ENCODE peak calls at places on chromosomes 4 and X, in four cellular contexts. One of them, this sample, is unnamed.

GRCh38 chr4:168722391-168722790 is 225.5 kb downstream of the PALLD start:
- DNase-seq in GM12878: no peak
- DNase-seq in esophagus muscularis mucosa: no peak
- DNase-seq in hepatocyte: no peak
- DNase-seq in this sample: no peak

GRCh38 chr4:2535386-2536192 is 858 bp upstream of the FAM193A start:
- DNase-seq in hepatocyte: peak; percentile 63
- DNase-seq in GM12878: no peak
- DNase-seq in esophagus muscularis mucosa: no peak
- DNase-seq in this sample: no peak

GRCh38 chr4:74284074-74284473 is 24.2 kb upstream of the EPGN start:
- DNase-seq in GM12878: no peak
- DNase-seq in esophagus muscularis mucosa: no peak
- DNase-seq in hepatocyte: no peak
- DNase-seq in this sample: no peak

GRCh38 chrX:73448379-73448778 is 1.5 kb downstream of the CDX4 start:
- DNase-seq in hepatocyte: no peak
- DNase-seq in GM12878: no peak
- DNase-seq in esophagus muscularis mucosa: no peak
- DNase-seq in this sample: no peak

GRCh38 chr4:150771374-150771773 is 189.4 kb downstream of the MAB21L2 start:
- DNase-seq in GM12878: no peak
- DNase-seq in esophagus muscularis mucosa: no peak
- DNase-seq in hepatocyte: no peak
- DNase-seq in this sample: no peak

GRCh38 chr4:76256032-76256431 is 4.5 kb downstream of the FAM47E start:
- DNase-seq in esophagus muscularis mucosa: no peak
- DNase-seq in hepatocyte: no peak
- DNase-seq in GM12878: no peak
- DNase-seq in this sample: no peak

GRCh38 chrX:39577976-39578962 is 519.5 kb downstream of the BCOR start:
- DNase-seq in esophagus muscularis mucosa: no peak
- DNase-seq in GM12878: peak; percentile 68
- DNase-seq in hepatocyte: no peak
- DNase-seq in this sample: no peak

GRCh38 chr4:2469192-2469984 is 482 bp downstream of the RNF4 start:
- DNase-seq in esophagus muscularis mucosa: no peak
- DNase-seq in GM12878: no peak
- DNase-seq in hepatocyte: peak; percentile 66
- DNase-seq in this sample: no peak

GRCh38 chr4:108360857-108361820 is 192.4 kb upstream of the LEF1 start:
- DNase-seq in esophagus muscularis mucosa: peak; percentile 80
- DNase-seq in hepatocyte: peak; percentile 40
- DNase-seq in GM12878: no peak
- DNase-seq in this sample: no peak

GRCh38 chrX:45669715-45670360 is 469.2 kb upstream of the DIPK2B start:
- DNase-seq in esophagus muscularis mucosa: no peak
- DNase-seq in GM12878: no peak
- DNase-seq in hepatocyte: no peak
- DNase-seq in this sample: no peak

GRCh38 chr4:40607224-40607623 is 22.4 kb downstream of the RBM47 start:
- DNase-seq in GM12878: no peak
- DNase-seq in esophagus muscularis mucosa: no peak
- DNase-seq in hepatocyte: no peak
- DNase-seq in this sample: no peak

GRCh38 chr4:67929447-67929846 is 33.8 kb downstream of the TMPRSS11A start:
- DNase-seq in esophagus muscularis mucosa: no peak
- DNase-seq in hepatocyte: no peak
- DNase-seq in GM12878: no peak
- DNase-seq in this sample: peak; percentile 89

GRCh38 chr4:15729910-15730533 is 27.2 kb downstream of the BST1 start:
- DNase-seq in GM12878: peak; percentile 2
- DNase-seq in esophagus muscularis mucosa: no peak
- DNase-seq in hepatocyte: peak; percentile 63
- DNase-seq in this sample: no peak

GRCh38 chr4:37641352-37641751 is 44.8 kb downstream of the RELL1 start:
- DNase-seq in esophagus muscularis mucosa: no peak
- DNase-seq in GM12878: no peak
- DNase-seq in hepatocyte: no peak
- DNase-seq in this sample: no peak

GRCh38 chrX:151359931-151360871 is 36.8 kb upstream of the VMA21 start:
- DNase-seq in GM12878: no peak
- DNase-seq in esophagus muscularis mucosa: no peak
- DNase-seq in hepatocyte: peak; percentile 40
- DNase-seq in this sample: no peak

GRCh38 chr4:1241936-1242505 is 6.9 kb downstream of the CTBP1 start:
- DNase-seq in GM12878: no peak
- DNase-seq in hepatocyte: peak; percentile 4
- DNase-seq in esophagus muscularis mucosa: no peak
- DNase-seq in this sample: no peak

GRCh38 chr4:24105183-24106039 is 215.6 kb upstream of the PPARGC1A start:
- DNase-seq in esophagus muscularis mucosa: no peak
- DNase-seq in GM12878: no peak
- DNase-seq in hepatocyte: peak; percentile 28
- DNase-seq in this sample: no peak

GRCh38 chrX:50812995-50813842 is 775 bp downstream of the SHROOM4 start:
- DNase-seq in GM12878: no peak
- DNase-seq in hepatocyte: peak; percentile 52
- DNase-seq in esophagus muscularis mucosa: no peak
- DNase-seq in this sample: no peak

DNA sequence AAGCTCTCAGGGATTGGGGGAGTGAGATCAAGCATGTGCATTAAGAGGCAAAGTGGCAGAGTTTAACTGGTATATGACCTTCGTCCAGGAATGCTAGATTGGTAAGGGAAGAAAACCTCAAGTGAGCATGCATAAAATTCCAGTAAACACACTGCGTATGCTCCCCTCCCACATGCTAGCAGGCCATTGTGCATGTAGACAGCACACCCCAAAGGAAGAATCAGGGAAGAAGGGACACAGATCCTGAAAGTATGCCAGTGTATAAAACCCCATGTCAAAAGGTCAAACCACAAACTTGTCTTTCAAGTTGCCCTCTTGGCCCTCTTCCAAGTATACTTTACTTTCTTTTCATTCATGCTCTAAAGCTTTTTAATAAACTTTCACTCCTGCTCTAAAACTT is 405.2 kb upstream of the CNKSR2 start:
- DNase-seq in hepatocyte: no peak
- DNase-seq in esophagus muscularis mucosa: no peak
- DNase-seq in GM12878: no peak
- DNase-seq in this sample: peak; percentile 12
- H3K27ac ChIP-seq in hepatocyte: no peak overlapping the region
- H3K27ac ChIP-seq in esophagus muscularis mucosa: no peak overlapping the region
- H3K27ac ChIP-seq in GM12878: no peak overlapping the region
- H3K27ac ChIP-seq in this sample: no peak overlapping the region

GRCh38 chrX:17375631-17376380 is 806 bp downstream of the NHS start:
- DNase-seq in esophagus muscularis mucosa: no peak
- DNase-seq in hepatocyte: peak; percentile 46
- DNase-seq in GM12878: no peak
- DNase-seq in this sample: no peak
- H3K27ac ChIP-seq in esophagus muscularis mucosa: peak overlapping the region; percentile 79
- H3K27ac ChIP-seq in hepatocyte: no peak overlapping the region
- H3K27ac ChIP-seq in GM12878: no peak overlapping the region
- H3K27ac ChIP-seq in this sample: peak overlapping the region; percentile 65

GRCh38 chrX:101483705-101484104 is 1.6 kb upstream of the ARMCX4 start:
- DNase-seq in esophagus muscularis mucosa: no peak
- DNase-seq in hepatocyte: no peak
- DNase-seq in GM12878: no peak
- DNase-seq in this sample: no peak

GRCh38 chrX:101482296-101482695 is 3.0 kb upstream of the ARMCX4 start:
- DNase-seq in hepatocyte: no peak
- DNase-seq in esophagus muscularis mucosa: no peak
- DNase-seq in GM12878: no peak
- DNase-seq in this sample: no peak

GRCh38 chrX:101488796-101489195 is 3.5 kb downstream of the ARMCX4 start:
- DNase-seq in hepatocyte: no peak
- DNase-seq in GM12878: no peak
- DNase-seq in esophagus muscularis mucosa: no peak
- DNase-seq in this sample: no peak

GRCh38 chrX:101485212-101486064 is at the start of gene ARMCX4:
- DNase-seq in hepatocyte: peak; percentile 79
- DNase-seq in GM12878: no peak
- DNase-seq in esophagus muscularis mucosa: no peak
- DNase-seq in this sample: no peak
- H3K27ac ChIP-seq in hepatocyte: peak within 1 kb of the TSS; percentile 70
- H3K27ac ChIP-seq in GM12878: no peak within 1 kb of the TSS
- H3K27ac ChIP-seq in esophagus muscularis mucosa: peak within 1 kb of the TSS; percentile 55
- H3K27ac ChIP-seq in this sample: no peak within 1 kb of the TSS

DNA sequence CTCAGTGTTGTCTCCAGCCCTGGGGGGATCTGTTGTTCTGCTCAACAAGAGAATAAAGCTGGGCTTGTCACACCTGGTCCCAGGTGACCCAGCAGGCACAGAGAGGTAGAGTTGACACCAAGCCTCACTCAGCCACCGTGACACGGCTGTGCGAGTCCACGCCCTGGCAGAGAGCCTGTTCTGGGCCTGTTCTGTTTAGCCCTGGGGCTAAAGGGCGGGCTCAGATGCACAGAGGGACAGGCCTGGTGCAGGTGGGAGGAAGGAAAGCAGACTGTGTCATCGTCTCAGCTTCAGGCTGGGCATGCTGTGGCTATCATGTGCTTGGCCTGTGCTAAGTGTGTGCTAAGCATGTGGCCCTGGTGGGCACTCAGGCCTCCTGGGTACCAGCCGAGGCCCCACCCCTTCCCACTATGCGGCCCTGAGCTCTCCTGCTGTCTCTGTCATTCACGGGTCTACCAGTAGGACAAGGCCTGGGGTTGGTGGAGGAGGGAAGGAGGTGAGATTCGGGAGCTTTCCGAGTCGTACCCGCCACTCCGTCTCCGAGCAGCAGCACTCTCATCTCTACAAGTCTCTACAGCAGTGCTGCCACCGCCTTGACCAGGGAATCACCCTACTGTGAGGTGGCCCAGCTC is 10.8 kb downstream of the WFS1 start:
- DNase-seq in esophagus muscularis mucosa: no peak
- DNase-seq in hepatocyte: no peak
- DNase-seq in GM12878: no peak
- DNase-seq in this sample: no peak
- H3K27ac ChIP-seq in esophagus muscularis mucosa: peak overlapping the region; percentile 92
- H3K27ac ChIP-seq in hepatocyte: no peak overlapping the region
- H3K27ac ChIP-seq in GM12878: no peak overlapping the region
- H3K27ac ChIP-seq in this sample: no peak overlapping the region

GRCh38 chr4:181427076-181427475 is 816.1 kb upstream of the TENM3 start:
- DNase-seq in GM12878: no peak
- DNase-seq in esophagus muscularis mucosa: no peak
- DNase-seq in hepatocyte: no peak
- DNase-seq in this sample: no peak
- H3K27ac ChIP-seq in GM12878: no peak overlapping the region
- H3K27ac ChIP-seq in esophagus muscularis mucosa: no peak overlapping the region
- H3K27ac ChIP-seq in hepatocyte: no peak overlapping the region
- H3K27ac ChIP-seq in this sample: no peak overlapping the region

DNA sequence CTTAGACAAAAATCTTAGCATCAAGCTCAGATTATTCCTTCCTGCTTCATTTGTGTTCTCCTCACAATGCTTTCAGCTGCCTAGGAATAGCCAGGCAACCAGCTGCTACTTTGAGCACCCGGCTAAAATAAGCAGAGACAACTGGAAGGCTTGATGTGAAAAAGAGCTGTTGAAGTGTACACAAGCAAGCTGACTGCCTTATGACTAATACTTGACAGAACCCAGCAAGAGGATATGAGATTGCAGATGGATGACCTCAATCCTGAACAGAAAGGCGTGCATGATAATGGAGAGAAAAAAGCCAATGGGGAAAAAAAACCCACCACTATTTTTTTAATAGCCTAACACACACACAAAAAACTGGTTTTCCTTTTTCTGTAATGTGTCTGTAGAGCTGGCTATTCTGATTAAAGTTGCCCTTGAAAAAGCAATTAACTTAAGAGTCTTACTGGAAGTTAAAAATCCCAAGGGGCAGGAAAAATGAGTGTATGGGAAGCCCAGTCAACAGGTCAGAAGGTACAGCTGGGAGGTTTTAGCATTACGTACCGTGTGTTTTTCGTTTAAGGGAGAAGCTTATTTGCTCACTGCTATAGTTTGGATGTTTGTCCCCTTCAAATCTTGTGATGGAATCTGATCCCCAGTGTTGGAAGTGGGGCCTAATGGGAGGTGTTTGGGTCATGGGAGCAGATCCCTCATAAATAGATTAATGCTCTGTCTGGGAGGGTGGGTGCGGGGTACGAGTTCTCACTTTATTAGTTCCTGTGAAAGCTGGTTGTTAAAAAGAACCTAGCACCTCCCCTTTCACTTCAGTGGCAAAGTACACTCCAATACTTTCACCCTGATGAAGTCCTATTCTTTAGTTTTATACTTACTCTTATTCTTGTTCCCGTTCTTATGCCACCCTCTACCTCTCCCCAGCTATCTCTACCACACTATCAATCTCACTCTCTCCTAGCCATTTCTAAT is 37.1 kb upstream of the HERC6 start:
- DNase-seq in hepatocyte: peak; percentile 72
- DNase-seq in esophagus muscularis mucosa: no peak
- DNase-seq in GM12878: no peak
- DNase-seq in this sample: no peak
- H3K27ac ChIP-seq in hepatocyte: peak overlapping the region; percentile 78
- H3K27ac ChIP-seq in esophagus muscularis mucosa: peak overlapping the region; percentile 38
- H3K27ac ChIP-seq in GM12878: no peak overlapping the region
- H3K27ac ChIP-seq in this sample: peak overlapping the region; percentile 49

GRCh38 chrX:36087366-36087765 is 167.8 kb downstream of the CFAP47 start:
- DNase-seq in GM12878: no peak
- DNase-seq in hepatocyte: no peak
- DNase-seq in esophagus muscularis mucosa: no peak
- DNase-seq in this sample: no peak
- H3K27ac ChIP-seq in GM12878: no peak overlapping the region
- H3K27ac ChIP-seq in hepatocyte: no peak overlapping the region
- H3K27ac ChIP-seq in esophagus muscularis mucosa: no peak overlapping the region
- H3K27ac ChIP-seq in this sample: no peak overlapping the region

DNA sequence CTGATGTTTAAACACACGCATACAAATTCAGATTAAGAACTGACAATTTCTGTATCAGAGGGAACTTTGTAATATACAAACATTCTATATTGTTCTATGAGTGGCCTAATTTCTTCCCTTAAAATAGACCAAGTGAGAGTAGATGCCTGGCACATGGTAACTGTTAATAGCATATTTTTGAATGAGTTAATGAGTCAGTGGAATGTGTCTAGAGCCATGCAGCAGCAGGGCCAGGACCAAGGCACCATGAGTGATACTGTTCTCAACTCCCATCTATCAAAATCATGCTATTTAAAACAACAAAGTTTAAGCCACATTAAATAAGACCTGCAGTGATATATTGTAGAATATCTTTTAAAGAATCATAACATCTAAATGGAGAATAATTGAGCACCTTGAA is 98.3 kb downstream of the ARHGAP24 start:
- DNase-seq in esophagus muscularis mucosa: no peak
- DNase-seq in GM12878: no peak
- DNase-seq in hepatocyte: no peak
- DNase-seq in this sample: no peak
- H3K27ac ChIP-seq in esophagus muscularis mucosa: no peak overlapping the region
- H3K27ac ChIP-seq in GM12878: no peak overlapping the region
- H3K27ac ChIP-seq in hepatocyte: no peak overlapping the region
- H3K27ac ChIP-seq in this sample: no peak overlapping the region